ENCODE peak calls at places on chromosomes 7 and 10, in nine cellular contexts. M is mammary epithelial cell; D is T follicular helper cell; B is aorta; V is mesothelial cell of epicardium; H is glutamatergic neuron; Z is GM20000; G is stimulated activated CD4-positive, alpha-beta T cell treated with anti-CD3 and anti-CD28 coated beads, Interleukin-4, amount 100 ng/mL, for 48 hours; P is A172. X is an unnamed sample.

GRCh38 chr10:123284022-123284421 is 129.8 kb downstream of the BUB3 start:
- DNase-seq in M (peak; percentile 37), D (no peak), B (no peak), V (no peak), H (no peak), Z (no peak), G (no peak), P (no peak), X (no peak)

GRCh38 chr7:70193514-70193913 is 595.2 kb downstream of the AUTS2 start:
- DNase-seq in M (peak; percentile 14), D (no peak), B (no peak), V (no peak), H (no peak), Z (peak; percentile 19), G (no peak), P (peak; percentile 53), X (no peak)

GRCh38 chr7:120603366-120603765 is 254.6 kb downstream of the TSPAN12 start:
- DNase-seq in M (no peak), D (no peak), B (no peak), V (no peak), H (no peak), Z (no peak), G (no peak), P (no peak), X (no peak)

GRCh38 chr10:67861750-67862460 is 22.6 kb upstream of the SIRT1 start:
- DNase-seq in M (no peak), D (no peak), B (no peak), V (no peak), H (no peak), Z (no peak), G (no peak), P (no peak), X (no peak)

GRCh38 chr7:42617781-42618457 is 294.0 kb downstream of the C7orf25 start:
- DNase-seq in M (no peak), D (no peak), B (no peak), V (no peak), H (no peak), Z (no peak), G (no peak), P (no peak), X (no peak)

GRCh38 chr7:118057404-118057803 is 126.6 kb upstream of the LSM8 start:
- DNase-seq in M (peak; percentile 94), D (no peak), B (no peak), V (no peak), H (no peak), Z (no peak), G (no peak), P (no peak), X (no peak)

GRCh38 chr10:7484456-7485266 is 73.8 kb upstream of the SFMBT2 start:
- DNase-seq in M (no peak), D (peak; percentile 44), B (no peak), V (no peak), H (no peak), Z (peak; percentile 44), G (no peak), P (no peak), X (no peak)

GRCh38 chr10:13528875-13529713 is at the start of gene BEND7:
- DNase-seq in M (no peak), D (no peak), B (no peak), V (peak; percentile 58), H (peak; percentile 38), Z (peak; percentile 84), G (no peak), P (peak; percentile 9), X (peak; percentile 74)

GRCh38 chr7:130957140-130957513 is 223.1 kb upstream of the KLF14 start:
- DNase-seq in M (no peak), D (peak; percentile 34), B (no peak), V (no peak), H (no peak), Z (no peak), G (no peak), P (no peak), X (no peak)

GRCh38 chr7:26609082-26609481 is 255.3 kb downstream of the SKAP2 start:
- DNase-seq in M (no peak), D (no peak), B (no peak), V (no peak), H (no peak), Z (no peak), G (no peak), P (no peak), X (no peak)

GRCh38 chr7:46011501-46011900 is 90.4 kb upstream of the IGFBP3 start:
- DNase-seq in M (no peak), D (no peak), B (no peak), V (no peak), H (no peak), Z (no peak), G (no peak), P (no peak), X (no peak)

GRCh38 chr7:28055161-28055544 is 125.4 kb downstream of the JAZF1 start:
- DNase-seq in M (no peak), D (no peak), B (no peak), V (no peak), H (no peak), Z (no peak), G (no peak), P (peak; percentile 96), X (no peak)

GRCh38 chr10:17453377-17454091 is 861 bp downstream of the ST8SIA6 start:
- DNase-seq in M (peak; percentile 57), D (peak; percentile 4), B (no peak), V (peak; percentile 53), H (peak; percentile 50), Z (peak; percentile 53), G (peak; percentile 10), P (peak; percentile 27), X (peak; percentile 76)

GRCh38 chr10:11170993-11171416 is 153.3 kb downstream of the CELF2 start:
- DNase-seq in M (no peak), D (no peak), B (no peak), V (no peak), H (no peak), Z (peak; percentile 56), G (no peak), P (no peak), X (no peak)

GRCh38 chr7:151429555-151430331 is 10.2 kb downstream of the CRYGN start:
- DNase-seq in M (no peak), D (peak; percentile 52), B (no peak), V (no peak), H (no peak), Z (no peak), G (no peak), P (peak; percentile 67), X (no peak)

GRCh38 chr7:134886353-134887057 is 99.8 kb upstream of the AGBL3 start:
- DNase-seq in M (peak; percentile 38), D (no peak), B (peak; percentile 58), V (no peak), H (no peak), Z (no peak), G (no peak), P (peak; percentile 59), X (no peak)

GRCh38 chr10:96456296-96456840 is 57.4 kb downstream of the TLL2 start:
- DNase-seq in M (no peak), D (no peak), B (no peak), V (no peak), H (no peak), Z (no peak), G (no peak), P (no peak), X (no peak)

GRCh38 chr10:27660268-27660667 is 85.4 kb downstream of the MKX start:
- DNase-seq in M (no peak), D (no peak), B (no peak), V (no peak), H (no peak), Z (no peak), G (no peak), P (no peak), X (no peak)

GRCh38 chr10:124064158-124064603 is 29.2 kb downstream of the CHST15 start:
- DNase-seq in M (no peak), D (no peak), B (no peak), V (no peak), H (no peak), Z (no peak), G (no peak), P (no peak), X (no peak)

GRCh38 chr10:79970062-79970461 is 21.2 kb upstream of the SFTPD start:
- DNase-seq in M (no peak), D (no peak), B (no peak), V (no peak), H (no peak), Z (no peak), G (no peak), P (no peak), X (no peak)

GRCh38 chr10:86261933-86262665 is 104.5 kb downstream of the GRID1 start:
- DNase-seq in M (no peak), D (no peak), B (no peak), V (peak; percentile 35), H (no peak), Z (peak; percentile 71), G (no peak), P (no peak), X (peak; percentile 66)

GRCh38 chr10:3424102-3424803 is 251.7 kb upstream of the PITRM1 start:
- DNase-seq in M (no peak), D (no peak), B (peak; percentile 62), V (no peak), H (peak; percentile 81), Z (no peak), G (no peak), P (peak; percentile 87), X (no peak)

GRCh38 chr10:86958109-86958830 is at the start of gene SNCG:
- DNase-seq in M (no peak), D (no peak), B (peak; percentile 68), V (no peak), H (peak; percentile 88), Z (no peak), G (no peak), P (no peak), X (peak; percentile 64)

GRCh38 chr10:6054884-6055283 is 7.3 kb downstream of the IL2RA start:
- DNase-seq in M (no peak), D (no peak), B (no peak), V (no peak), H (no peak), Z (no peak), G (no peak), P (no peak), X (no peak)

GRCh38 chr10:82211331-82211730 is 336.3 kb downstream of the NRG3 start:
- DNase-seq in M (no peak), D (no peak), B (no peak), V (no peak), H (no peak), Z (no peak), G (no peak), P (no peak), X (no peak)

GRCh38 chr7:159114981-159115380 is 29.7 kb downstream of the VIPR2 start:
- DNase-seq in M (no peak), D (no peak), B (no peak), V (no peak), H (no peak), Z (no peak), G (no peak), P (no peak), X (peak; percentile 11)

GRCh38 chr7:27392477-27392876 is 149.9 kb downstream of the EVX1 start:
- DNase-seq in M (no peak), D (no peak), B (no peak), V (no peak), H (no peak), Z (no peak), G (no peak), P (no peak), X (no peak)

GRCh38 chr7:23980081-23980480 is 270.1 kb downstream of the STK31 start:
- DNase-seq in M (no peak), D (no peak), B (no peak), V (no peak), H (no peak), Z (no peak), G (no peak), P (no peak), X (no peak)

GRCh38 chr10:84665883-84666463 is 337.6 kb downstream of the CCSER2 start:
- DNase-seq in M (peak; percentile 15), D (no peak), B (no peak), V (no peak), H (peak; percentile 34), Z (peak; percentile 36), G (peak; percentile 15), P (no peak), X (peak; percentile 87)

GRCh38 chr7:36604801-36605200 is 119.5 kb downstream of the AOAH start:
- DNase-seq in M (peak; percentile 48), D (no peak), B (no peak), V (no peak), H (no peak), Z (no peak), G (no peak), P (peak; percentile 66), X (no peak)

GRCh38 chr10:93165367-93165766 is 91.7 kb downstream of the CYP26A1 start:
- DNase-seq in M (no peak), D (no peak), B (no peak), V (no peak), H (no peak), Z (no peak), G (no peak), P (peak; percentile 16), X (no peak)

X was measured in upper lobe of right lung.